ENCODE peak calls at places on chromosomes 5 and 9, in ten cellular contexts. O is GM23248; X is brain pericyte; V is WERI-Rb-1; U is NCI-H2029 treated with DMSO at 0.1 percent for 48 hours; I is MM.1S; R is HCT116; W is left kidney; Y is naive B cell; K is activated T-helper 2 cell treated with anti-CD3 and anti-CD28 coated beads, Interferon-gamma antibody, Interleukin-2, Interleukin-4, amounts not matched to agents 10 μg/mL and 5 μg/mL and 100 μg/mL, durations not matched to agents 14 hours and 24 hours and 36 hours. C is an unnamed sample.

GRCh38 chr5:73188764-73189521 is 15.9 kb downstream of the TMEM174 start:
- DNase-seq in I (no peak), V (peak; percentile 72), X (no peak), U (no peak), O (peak; percentile 56), W (peak; percentile 36), K (no peak), R (peak; percentile 8), Y (no peak), C (no peak)

GRCh38 chr9:130466537-130467217 is 21.9 kb downstream of the ASS1 start:
- DNase-seq in X (no peak), R (no peak), O (no peak), U (no peak), I (no peak), W (peak; percentile 41), V (peak; percentile 85), Y (no peak), K (no peak), C (no peak)

GRCh38 chr5:14753947-14754346 is 89.4 kb downstream of the OTULIN start:
- DNase-seq in I (no peak), R (no peak), O (no peak), X (no peak), U (no peak), K (no peak), V (no peak), Y (no peak), W (peak; percentile 27), C (no peak)

GRCh38 chr9:34628656-34629491 is at the start of gene ARID3C:
- DNase-seq in K (peak; percentile 22), W (peak; percentile 75), V (peak; percentile 31), R (no peak), U (no peak), I (peak; percentile 48), Y (no peak), O (peak; percentile 72), X (no peak), C (peak; percentile 51)

GRCh38 chr9:35102769-35103659 is at the start of gene STOML2:
- DNase-seq in U (peak; percentile 95), O (peak; percentile 99), R (peak; percentile 93), K (peak; percentile 91), V (peak; percentile 95), Y (peak; percentile 93), W (peak; percentile 99), I (peak; percentile 96), X (peak; percentile 91), C (peak; percentile 89)

GRCh38 chr9:88529496-88529895 is 5.5 kb upstream of the NXNL2 start:
- DNase-seq in K (no peak), Y (no peak), U (no peak), I (no peak), V (no peak), O (no peak), X (no peak), W (no peak), R (no peak), C (no peak)

GRCh38 chr5:83608122-83608521 is 112.5 kb downstream of the HAPLN1 start:
- DNase-seq in K (no peak), R (peak; percentile 38), V (peak; percentile 63), X (no peak), O (peak; percentile 66), Y (no peak), W (peak; percentile 78), U (no peak), I (peak; percentile 33), C (peak; percentile 25)

GRCh38 chr9:7756088-7756487 is 43.5 kb downstream of the DMAC1 start:
- DNase-seq in U (no peak), X (no peak), W (no peak), R (no peak), O (no peak), Y (no peak), I (peak; percentile 73), K (peak; percentile 18), V (no peak), C (no peak)

GRCh38 chr5:96790851-96791513 is 16.8 kb downstream of the ERAP1 start:
- DNase-seq in R (no peak), K (no peak), I (no peak), O (peak; percentile 52), Y (no peak), V (no peak), W (no peak), U (no peak), X (no peak), C (peak; percentile 28)

GRCh38 chr9:71506821-71507220 is 261.5 kb downstream of the CEMIP2 start:
- DNase-seq in I (no peak), W (no peak), K (no peak), X (no peak), R (no peak), V (no peak), O (peak; percentile 90), Y (no peak), U (no peak), C (no peak)

GRCh38 chr5:132776077-132776931 is 735 bp downstream of the SEPTIN8 start:
- DNase-seq in X (no peak), W (peak; percentile 83), K (no peak), I (no peak), R (no peak), V (peak; percentile 66), U (no peak), Y (no peak), O (peak; percentile 53), C (peak; percentile 42)

C was measured in NCI-H1417.